ENCODE peak calls at places on chromosome 12, in nine cellular contexts. M is iris pigment epithelial cell, C is cardiac muscle cell, I is stomach, E is NCI-H1105 treated with DMSO at 0.1 percent for 48 hours, O is HEK293T, Q is head of caudate nucleus, J is neural progenitor cell, A is caudate nucleus. U is an unnamed sample.

GRCh38 chr12:59929091-59929490 is 333.3 kb downstream of the SLC16A7 start:
- DNase-seq in M (peak; percentile 63), C (no peak), I (peak; percentile 25), E (no peak), O (no peak), Q (no peak), J (no peak), A (no peak), U (no peak)

GRCh38 chr12:39375206-39375808 is 67.6 kb downstream of the KIF21A start:
- DNase-seq in M (no peak), C (no peak), I (no peak), E (no peak), O (no peak), Q (no peak), J (peak; percentile 14), A (no peak), U (no peak)

GRCh38 chr12:53078425-53079225 is 565 bp downstream of the SPRYD3 start:
- DNase-seq in M (peak; percentile 56), C (no peak), I (peak; percentile 49), E (peak; percentile 60), O (no peak), Q (peak; percentile 38), J (no peak), A (no peak), U (no peak)

GRCh38 chr12:129772463-129773169 is 131.2 kb downstream of the TMEM132D start:
- DNase-seq in M (peak; percentile 75), C (no peak), I (no peak), E (no peak), O (no peak), Q (no peak), J (no peak), A (no peak), U (no peak)

GRCh38 chr12:108332791-108333382 is 6.2 kb downstream of the CMKLR1 start:
- DNase-seq in M (no peak), C (peak; percentile 16), I (no peak), E (no peak), O (no peak), Q (no peak), J (no peak), A (no peak), U (no peak)

GRCh38 chr12:131640436-131640969 is 70.4 kb upstream of the SFSWAP start:
- DNase-seq in M (no peak), C (no peak), I (no peak), E (no peak), O (no peak), Q (no peak), J (no peak), A (no peak), U (no peak)

GRCh38 chr12:18583655-18584054 is 154.2 kb downstream of the PLCZ1 start:
- DNase-seq in M (no peak), C (peak; percentile 6), I (no peak), E (no peak), O (no peak), Q (no peak), J (peak; percentile 24), A (no peak), U (no peak)

GRCh38 chr12:121388421-121388981 is 11.4 kb upstream of the RNF34 start:
- DNase-seq in M (peak; percentile 79), C (peak; percentile 60), I (no peak), E (no peak), O (no peak), Q (peak; percentile 42), J (no peak), A (no peak), U (no peak)

GRCh38 chr12:79690156-79690605 is 583 bp downstream of the PAWR start:
- DNase-seq in M (peak; percentile 32), C (peak; percentile 35), I (peak; percentile 41), E (peak; percentile 66), O (peak; percentile 25), Q (no peak), J (peak; percentile 84), A (no peak), U (no peak)

GRCh38 chr12:132236930-132237771 is 92.2 kb downstream of the GALNT9 start:
- DNase-seq in M (no peak), C (no peak), I (no peak), E (no peak), O (no peak), Q (no peak), J (no peak), A (no peak), U (no peak)

GRCh38 chr12:109445224-109445623 is 31.9 kb downstream of the KCTD10 start:
- DNase-seq in M (peak; percentile 67), C (no peak), I (no peak), E (no peak), O (no peak), Q (no peak), J (no peak), A (no peak), U (no peak)

U was measured in HuH-7.5.